ENCODE peak calls at places on chromosomes 2 and 18, in ten cellular contexts. One of them, this sample, is unnamed.

GRCh38 chr2:153858250-153858649 is 13.5 kb upstream of the GALNT13 start:
- DNase-seq in amniotic epithelial cell: no peak
- DNase-seq in AG04449: no peak
- DNase-seq in uterus: no peak
- DNase-seq in T-helper 2 cell: no peak
- DNase-seq in tibial nerve: no peak
- DNase-seq in NCI-H1436: no peak
- DNase-seq in HAP-1: no peak
- DNase-seq in activated CD4-positive, CD25-positive, alpha-beta regulatory T cell treated with anti-CD3 and anti-CD28 coated beads, Interleukin-2, amount 50 U/mL, for 72 hours: no peak
- DNase-seq in activated gamma-delta T cell treated with Interleukin-2 at 50 U/mL for 16 hours: no peak
- DNase-seq in this sample: no peak

GRCh38 chr2:106094101-106094860 is 99.8 kb downstream of the UXS1 start:
- DNase-seq in amniotic epithelial cell: no peak
- DNase-seq in AG04449: no peak
- DNase-seq in uterus: no peak
- DNase-seq in T-helper 2 cell: peak; percentile 33
- DNase-seq in tibial nerve: no peak
- DNase-seq in NCI-H1436: no peak
- DNase-seq in HAP-1: no peak
- DNase-seq in activated CD4-positive, CD25-positive, alpha-beta regulatory T cell treated with anti-CD3 and anti-CD28 coated beads, Interleukin-2, amount 50 U/mL, for 72 hours: peak; percentile 47
- DNase-seq in activated gamma-delta T cell treated with Interleukin-2 at 50 U/mL for 16 hours: peak; percentile 76
- DNase-seq in this sample: no peak

GRCh38 chr18:23134780-23135678 is at the start of gene CABLES1:
- DNase-seq in amniotic epithelial cell: peak; percentile 25
- DNase-seq in AG04449: no peak
- DNase-seq in uterus: peak; percentile 66
- DNase-seq in T-helper 2 cell: no peak
- DNase-seq in tibial nerve: peak; percentile 49
- DNase-seq in NCI-H1436: peak; percentile 40
- DNase-seq in HAP-1: peak; percentile 56
- DNase-seq in activated CD4-positive, CD25-positive, alpha-beta regulatory T cell treated with anti-CD3 and anti-CD28 coated beads, Interleukin-2, amount 50 U/mL, for 72 hours: peak; percentile 51
- DNase-seq in activated gamma-delta T cell treated with Interleukin-2 at 50 U/mL for 16 hours: no peak
- DNase-seq in this sample: peak; percentile 33

GRCh38 chr2:172745636-172746035 is 10.0 kb downstream of the RAPGEF4 start:
- DNase-seq in amniotic epithelial cell: peak; percentile 69
- DNase-seq in AG04449: no peak
- DNase-seq in uterus: no peak
- DNase-seq in T-helper 2 cell: no peak
- DNase-seq in tibial nerve: no peak
- DNase-seq in NCI-H1436: no peak
- DNase-seq in HAP-1: no peak
- DNase-seq in activated CD4-positive, CD25-positive, alpha-beta regulatory T cell treated with anti-CD3 and anti-CD28 coated beads, Interleukin-2, amount 50 U/mL, for 72 hours: no peak
- DNase-seq in activated gamma-delta T cell treated with Interleukin-2 at 50 U/mL for 16 hours: no peak
- DNase-seq in this sample: no peak

GRCh38 chr2:207163815-207164747 is 1.7 kb downstream of the KLF7 start:
- DNase-seq in amniotic epithelial cell: peak; percentile 57
- DNase-seq in AG04449: no peak
- DNase-seq in uterus: peak; percentile 49
- DNase-seq in T-helper 2 cell: no peak
- DNase-seq in tibial nerve: peak; percentile 30
- DNase-seq in NCI-H1436: no peak
- DNase-seq in HAP-1: peak; percentile 20
- DNase-seq in activated CD4-positive, CD25-positive, alpha-beta regulatory T cell treated with anti-CD3 and anti-CD28 coated beads, Interleukin-2, amount 50 U/mL, for 72 hours: peak; percentile 42
- DNase-seq in activated gamma-delta T cell treated with Interleukin-2 at 50 U/mL for 16 hours: no peak
- DNase-seq in this sample: peak; percentile 61

GRCh38 chr2:10057231-10058107 is 14.1 kb downstream of the KLF11 start:
- DNase-seq in amniotic epithelial cell: peak; percentile 77
- DNase-seq in AG04449: no peak
- DNase-seq in uterus: peak; percentile 70
- DNase-seq in T-helper 2 cell: no peak
- DNase-seq in tibial nerve: no peak
- DNase-seq in NCI-H1436: no peak
- DNase-seq in HAP-1: no peak
- DNase-seq in activated CD4-positive, CD25-positive, alpha-beta regulatory T cell treated with anti-CD3 and anti-CD28 coated beads, Interleukin-2, amount 50 U/mL, for 72 hours: no peak
- DNase-seq in activated gamma-delta T cell treated with Interleukin-2 at 50 U/mL for 16 hours: no peak
- DNase-seq in this sample: peak; percentile 65

GRCh38 chr2:75233965-75234364 is 34.6 kb upstream of the TACR1 start:
- DNase-seq in amniotic epithelial cell: no peak
- DNase-seq in AG04449: no peak
- DNase-seq in uterus: no peak
- DNase-seq in T-helper 2 cell: no peak
- DNase-seq in tibial nerve: no peak
- DNase-seq in NCI-H1436: no peak
- DNase-seq in HAP-1: no peak
- DNase-seq in activated CD4-positive, CD25-positive, alpha-beta regulatory T cell treated with anti-CD3 and anti-CD28 coated beads, Interleukin-2, amount 50 U/mL, for 72 hours: no peak
- DNase-seq in activated gamma-delta T cell treated with Interleukin-2 at 50 U/mL for 16 hours: no peak
- DNase-seq in this sample: no peak

GRCh38 chr2:231386446-231386845 is 9.1 kb upstream of the B3GNT7 start:
- DNase-seq in amniotic epithelial cell: peak; percentile 78
- DNase-seq in AG04449: peak; percentile 38
- DNase-seq in uterus: no peak
- DNase-seq in T-helper 2 cell: no peak
- DNase-seq in tibial nerve: no peak
- DNase-seq in NCI-H1436: no peak
- DNase-seq in HAP-1: no peak
- DNase-seq in activated CD4-positive, CD25-positive, alpha-beta regulatory T cell treated with anti-CD3 and anti-CD28 coated beads, Interleukin-2, amount 50 U/mL, for 72 hours: no peak
- DNase-seq in activated gamma-delta T cell treated with Interleukin-2 at 50 U/mL for 16 hours: no peak
- DNase-seq in this sample: no peak

GRCh38 chr2:44894058-44894457 is 47.4 kb upstream of the SIX3 start:
- DNase-seq in amniotic epithelial cell: no peak
- DNase-seq in AG04449: no peak
- DNase-seq in uterus: no peak
- DNase-seq in T-helper 2 cell: no peak
- DNase-seq in tibial nerve: no peak
- DNase-seq in NCI-H1436: no peak
- DNase-seq in HAP-1: no peak
- DNase-seq in activated CD4-positive, CD25-positive, alpha-beta regulatory T cell treated with anti-CD3 and anti-CD28 coated beads, Interleukin-2, amount 50 U/mL, for 72 hours: no peak
- DNase-seq in activated gamma-delta T cell treated with Interleukin-2 at 50 U/mL for 16 hours: no peak
- DNase-seq in this sample: no peak

GRCh38 chr2:96184188-96184587 is 24.4 kb downstream of the STARD7 start:
- DNase-seq in amniotic epithelial cell: no peak
- DNase-seq in AG04449: no peak
- DNase-seq in uterus: no peak
- DNase-seq in T-helper 2 cell: no peak
- DNase-seq in tibial nerve: no peak
- DNase-seq in NCI-H1436: no peak
- DNase-seq in HAP-1: no peak
- DNase-seq in activated CD4-positive, CD25-positive, alpha-beta regulatory T cell treated with anti-CD3 and anti-CD28 coated beads, Interleukin-2, amount 50 U/mL, for 72 hours: no peak
- DNase-seq in activated gamma-delta T cell treated with Interleukin-2 at 50 U/mL for 16 hours: no peak
- DNase-seq in this sample: no peak

GRCh38 chr2:128786296-128786695 is 467.6 kb upstream of the HS6ST1 start:
- DNase-seq in amniotic epithelial cell: no peak
- DNase-seq in AG04449: no peak
- DNase-seq in uterus: no peak
- DNase-seq in T-helper 2 cell: no peak
- DNase-seq in tibial nerve: no peak
- DNase-seq in NCI-H1436: no peak
- DNase-seq in HAP-1: no peak
- DNase-seq in activated CD4-positive, CD25-positive, alpha-beta regulatory T cell treated with anti-CD3 and anti-CD28 coated beads, Interleukin-2, amount 50 U/mL, for 72 hours: no peak
- DNase-seq in activated gamma-delta T cell treated with Interleukin-2 at 50 U/mL for 16 hours: no peak
- DNase-seq in this sample: no peak

GRCh38 chr2:157182834-157183396 is 74.6 kb upstream of the GALNT5 start:
- DNase-seq in amniotic epithelial cell: peak; percentile 73
- DNase-seq in AG04449: peak; percentile 67
- DNase-seq in uterus: no peak
- DNase-seq in T-helper 2 cell: no peak
- DNase-seq in tibial nerve: no peak
- DNase-seq in NCI-H1436: no peak
- DNase-seq in HAP-1: no peak
- DNase-seq in activated CD4-positive, CD25-positive, alpha-beta regulatory T cell treated with anti-CD3 and anti-CD28 coated beads, Interleukin-2, amount 50 U/mL, for 72 hours: no peak
- DNase-seq in activated gamma-delta T cell treated with Interleukin-2 at 50 U/mL for 16 hours: no peak
- DNase-seq in this sample: no peak

GRCh38 chr2:47032773-47033101 is 117.1 kb upstream of the MCFD2 start:
- DNase-seq in amniotic epithelial cell: no peak
- DNase-seq in AG04449: no peak
- DNase-seq in uterus: no peak
- DNase-seq in T-helper 2 cell: no peak
- DNase-seq in tibial nerve: no peak
- DNase-seq in NCI-H1436: no peak
- DNase-seq in HAP-1: no peak
- DNase-seq in activated CD4-positive, CD25-positive, alpha-beta regulatory T cell treated with anti-CD3 and anti-CD28 coated beads, Interleukin-2, amount 50 U/mL, for 72 hours: no peak
- DNase-seq in activated gamma-delta T cell treated with Interleukin-2 at 50 U/mL for 16 hours: no peak
- DNase-seq in this sample: no peak

GRCh38 chr2:74104839-74105238 is 42.9 kb downstream of the BOLA3 start:
- DNase-seq in amniotic epithelial cell: no peak
- DNase-seq in AG04449: no peak
- DNase-seq in uterus: no peak
- DNase-seq in T-helper 2 cell: no peak
- DNase-seq in tibial nerve: no peak
- DNase-seq in NCI-H1436: no peak
- DNase-seq in HAP-1: no peak
- DNase-seq in activated CD4-positive, CD25-positive, alpha-beta regulatory T cell treated with anti-CD3 and anti-CD28 coated beads, Interleukin-2, amount 50 U/mL, for 72 hours: no peak
- DNase-seq in activated gamma-delta T cell treated with Interleukin-2 at 50 U/mL for 16 hours: no peak
- DNase-seq in this sample: no peak

GRCh38 chr2:219175928-219176817 is 552 bp downstream of the CNPPD1 start:
- DNase-seq in amniotic epithelial cell: peak; percentile 24
- DNase-seq in AG04449: no peak
- DNase-seq in uterus: no peak
- DNase-seq in T-helper 2 cell: no peak
- DNase-seq in tibial nerve: peak; percentile 21
- DNase-seq in NCI-H1436: no peak
- DNase-seq in HAP-1: no peak
- DNase-seq in activated CD4-positive, CD25-positive, alpha-beta regulatory T cell treated with anti-CD3 and anti-CD28 coated beads, Interleukin-2, amount 50 U/mL, for 72 hours: peak; percentile 54
- DNase-seq in activated gamma-delta T cell treated with Interleukin-2 at 50 U/mL for 16 hours: no peak
- DNase-seq in this sample: peak; percentile 49

GRCh38 chr2:62362561-62362960 is 143.4 kb downstream of the TMEM17 start:
- DNase-seq in amniotic epithelial cell: no peak
- DNase-seq in AG04449: no peak
- DNase-seq in uterus: no peak
- DNase-seq in T-helper 2 cell: no peak
- DNase-seq in tibial nerve: no peak
- DNase-seq in NCI-H1436: no peak
- DNase-seq in HAP-1: no peak
- DNase-seq in activated CD4-positive, CD25-positive, alpha-beta regulatory T cell treated with anti-CD3 and anti-CD28 coated beads, Interleukin-2, amount 50 U/mL, for 72 hours: no peak
- DNase-seq in activated gamma-delta T cell treated with Interleukin-2 at 50 U/mL for 16 hours: no peak
- DNase-seq in this sample: no peak

GRCh38 chr18:58314284-58314683 is 270.3 kb downstream of the NEDD4L start:
- DNase-seq in amniotic epithelial cell: peak; percentile 93
- DNase-seq in AG04449: peak; percentile 86
- DNase-seq in uterus: peak; percentile 51
- DNase-seq in T-helper 2 cell: no peak
- DNase-seq in tibial nerve: peak; percentile 32
- DNase-seq in NCI-H1436: no peak
- DNase-seq in HAP-1: no peak
- DNase-seq in activated CD4-positive, CD25-positive, alpha-beta regulatory T cell treated with anti-CD3 and anti-CD28 coated beads, Interleukin-2, amount 50 U/mL, for 72 hours: no peak
- DNase-seq in activated gamma-delta T cell treated with Interleukin-2 at 50 U/mL for 16 hours: no peak
- DNase-seq in this sample: no peak

GRCh38 chr2:28271914-28272240 is 120.8 kb upstream of the FOSL2 start:
- DNase-seq in amniotic epithelial cell: no peak
- DNase-seq in AG04449: no peak
- DNase-seq in uterus: no peak
- DNase-seq in T-helper 2 cell: no peak
- DNase-seq in tibial nerve: no peak
- DNase-seq in NCI-H1436: no peak
- DNase-seq in HAP-1: no peak
- DNase-seq in activated CD4-positive, CD25-positive, alpha-beta regulatory T cell treated with anti-CD3 and anti-CD28 coated beads, Interleukin-2, amount 50 U/mL, for 72 hours: no peak
- DNase-seq in activated gamma-delta T cell treated with Interleukin-2 at 50 U/mL for 16 hours: no peak
- DNase-seq in this sample: no peak